ENCODE peak calls at places on chromosomes 6 and 20, in ten cellular contexts. D is T-helper 2 cell; U is WERI-Rb-1; A is GM19239; M is uterus; I is NCI-H2029; Q is gastrocnemius medialis; V is stimulated activated CD8-positive, alpha-beta memory T cell treated with anti-CD3 and anti-CD28 coated beads, Interleukin-12 subunit alpha, Interleukin-12 subunit beta, amount 100 ng/mL, for 4 hours; E is T47D; G is activated T-cell treated with anti-CD3 and anti-CD28 coated beads for 1 hour. K is an unnamed sample.

GRCh38 chr20:6765469-6766058 is 1.9 kb upstream of the BMP2 start:
- DNase-seq in D (peak; percentile 34), U (no peak), A (no peak), M (no peak), I (peak; percentile 27), Q (no peak), V (no peak), E (peak; percentile 69), G (no peak), K (peak; percentile 28)

GRCh38 chr6:12968290-12968689 is 251.7 kb downstream of the PHACTR1 start:
- DNase-seq in D (no peak), U (no peak), A (no peak), M (no peak), I (no peak), Q (no peak), V (no peak), E (no peak), G (no peak), K (no peak)

GRCh38 chr20:57030611-57031600 is 235.5 kb downstream of the BMP7 start:
- DNase-seq in D (no peak), U (no peak), A (no peak), M (no peak), I (no peak), Q (no peak), V (no peak), E (no peak), G (no peak), K (no peak)

GRCh38 chr20:38799248-38799647 is 6.2 kb upstream of the PPP1R16B start:
- DNase-seq in D (peak; percentile 54), U (no peak), A (no peak), M (peak; percentile 26), I (no peak), Q (no peak), V (no peak), E (no peak), G (no peak), K (no peak)

GRCh38 chr20:9744551-9744950 is 94.3 kb downstream of the PAK5 start:
- DNase-seq in D (no peak), U (no peak), A (no peak), M (no peak), I (no peak), Q (no peak), V (no peak), E (no peak), G (no peak), K (no peak)

GRCh38 chr20:6381887-6382286 is 259.1 kb upstream of the FERMT1 start:
- DNase-seq in D (no peak), U (no peak), A (no peak), M (no peak), I (no peak), Q (no peak), V (no peak), E (no peak), G (no peak), K (no peak)

GRCh38 chr6:108711094-108711493 is 137.1 kb upstream of the ARMC2 start:
- DNase-seq in D (no peak), U (no peak), A (no peak), M (no peak), I (no peak), Q (no peak), V (no peak), E (no peak), G (no peak), K (no peak)

GRCh38 chr6:67563671-67564070 is 1071.4 kb upstream of the ADGRB3 start:
- DNase-seq in D (no peak), U (no peak), A (no peak), M (no peak), I (no peak), Q (no peak), V (no peak), E (no peak), G (no peak), K (no peak)

GRCh38 chr6:150372051-150372450 is 3.2 kb downstream of the IYD start:
- DNase-seq in D (no peak), U (no peak), A (no peak), M (no peak), I (no peak), Q (no peak), V (no peak), E (no peak), G (no peak), K (no peak)

GRCh38 chr20:50992733-50993457 is 30.0 kb downstream of the KCNG1 start:
- DNase-seq in D (peak; percentile 74), U (peak; percentile 33), A (peak; percentile 59), M (no peak), I (peak; percentile 18), Q (no peak), V (no peak), E (peak; percentile 58), G (no peak), K (peak; percentile 72)

GRCh38 chr6:10855233-10855632 is 16.9 kb upstream of the MAK start:
- DNase-seq in D (no peak), U (no peak), A (no peak), M (no peak), I (no peak), Q (no peak), V (no peak), E (no peak), G (no peak), K (no peak)

GRCh38 chr20:1804554-1804956 is 90.7 kb upstream of the SIRPA start:
- DNase-seq in D (no peak), U (no peak), A (no peak), M (no peak), I (no peak), Q (no peak), V (no peak), E (no peak), G (no peak), K (no peak)

GRCh38 chr6:71250050-71250689 is 38.4 kb upstream of the OGFRL1 start:
- DNase-seq in D (no peak), U (no peak), A (no peak), M (no peak), I (no peak), Q (no peak), V (no peak), E (no peak), G (no peak), K (no peak)

GRCh38 chr6:66638099-66638498 is 931.1 kb upstream of the EYS start:
- DNase-seq in D (no peak), U (no peak), A (no peak), M (no peak), I (no peak), Q (no peak), V (no peak), E (no peak), G (no peak), K (no peak)

GRCh38 chr20:51532577-51533191 is 9.8 kb downstream of the NFATC2 start:
- DNase-seq in D (peak; percentile 34), U (no peak), A (no peak), M (no peak), I (no peak), Q (peak; percentile 46), V (no peak), E (no peak), G (no peak), K (no peak)

GRCh38 chr6:2630362-2630761 is 120.4 kb downstream of the MYLK4 start:
- DNase-seq in D (no peak), U (no peak), A (no peak), M (no peak), I (no peak), Q (no peak), V (no peak), E (no peak), G (no peak), K (no peak)

GRCh38 chr20:40192529-40192928 is 496.5 kb downstream of the MAFB start:
- DNase-seq in D (no peak), U (no peak), A (no peak), M (no peak), I (no peak), Q (no peak), V (no peak), E (no peak), G (no peak), K (no peak)

GRCh38 chr6:7996538-7997225 is 67.5 kb downstream of the BLOC1S5 start:
- DNase-seq in D (no peak), U (no peak), A (no peak), M (peak; percentile 37), I (no peak), Q (no peak), V (no peak), E (no peak), G (no peak), K (no peak)

GRCh38 chr6:106511274-106512047 is 117.8 kb downstream of the RTN4IP1 start:
- DNase-seq in D (peak; percentile 53), U (peak; percentile 10), A (no peak), M (peak; percentile 16), I (no peak), Q (no peak), V (peak; percentile 31), E (peak; percentile 19), G (peak; percentile 20), K (peak; percentile 59)

GRCh38 chr20:36434383-36434782 is 106.9 kb upstream of the MYL9 start:
- DNase-seq in D (no peak), U (no peak), A (no peak), M (no peak), I (no peak), Q (no peak), V (no peak), E (no peak), G (no peak), K (no peak)

GRCh38 chr6:149938571-149939462 is 3.0 kb upstream of the ULBP2 start:
- DNase-seq in D (peak; percentile 76), U (no peak), A (peak; percentile 45), M (no peak), I (no peak), Q (no peak), V (peak; percentile 19), E (no peak), G (no peak), K (peak; percentile 51)

GRCh38 chr6:155461636-155462035 is 6.0 kb upstream of the NOX3 start:
- DNase-seq in D (no peak), U (no peak), A (no peak), M (no peak), I (no peak), Q (no peak), V (no peak), E (no peak), G (no peak), K (no peak)

GRCh38 chr6:136753624-136754023 is 38.7 kb downstream of the MAP3K5 start:
- DNase-seq in D (peak; percentile 88), U (no peak), A (no peak), M (no peak), I (no peak), Q (no peak), V (peak; percentile 13), E (no peak), G (peak; percentile 35), K (no peak)

GRCh38 chr6:157063176-157063934 is 260.0 kb downstream of the TMEM242 start:
- DNase-seq in D (no peak), U (no peak), A (no peak), M (no peak), I (no peak), Q (no peak), V (no peak), E (no peak), G (no peak), K (no peak)

GRCh38 chr6:141580121-141580520 is 552.6 kb upstream of the GJE1 start:
- DNase-seq in D (no peak), U (no peak), A (no peak), M (no peak), I (no peak), Q (no peak), V (no peak), E (no peak), G (no peak), K (no peak)

GRCh38 chr6:37765182-37765780 is 54.2 kb upstream of the ZFAND3 start:
- DNase-seq in D (no peak), U (peak; percentile 45), A (no peak), M (no peak), I (no peak), Q (no peak), V (no peak), E (no peak), G (no peak), K (no peak)

GRCh38 chr6:168915855-168916254 is 337.8 kb downstream of the THBS2 start:
- DNase-seq in D (no peak), U (no peak), A (no peak), M (no peak), I (no peak), Q (no peak), V (no peak), E (no peak), G (no peak), K (no peak)

GRCh38 chr20:39109933-39110818 is 148.0 kb downstream of the DHX35 start:
- DNase-seq in D (no peak), U (no peak), A (no peak), M (no peak), I (no peak), Q (no peak), V (no peak), E (no peak), G (no peak), K (no peak)